ENCODE peak calls at places on chromosomes 2 and 18, in seven cellular contexts. G is mammary epithelial cell, A is HCT116, Z is neural progenitor cell, V is sigmoid colon, C is cardiac muscle cell, U is ovary. M is an unnamed sample.

GRCh38 chr2:239669181-239669898 is 268.5 kb upstream of the HDAC4 start:
- DNase-seq in C (no peak), Z (no peak), U (no peak), G (no peak), V (no peak), A (no peak), M (no peak)

GRCh38 chr2:174350018-174350417 is 15.3 kb downstream of the SP9 start:
- DNase-seq in G (no peak), Z (peak; percentile 37), C (no peak), A (no peak), V (no peak), U (no peak), M (no peak)

GRCh38 chr2:170077830-170078569 is 99.9 kb upstream of the MYO3B start:
- DNase-seq in V (no peak), U (no peak), C (no peak), A (no peak), G (no peak), Z (peak; percentile 37), M (no peak)

GRCh38 chr18:54822872-54823845 is 5.1 kb upstream of the RAB27B start:
- DNase-seq in U (no peak), C (peak; percentile 85), V (no peak), Z (no peak), A (peak; percentile 34), G (peak; percentile 94), M (no peak)

GRCh38 chr18:10015941-10016819 is 102.4 kb downstream of the VAPA start:
- DNase-seq in C (peak; percentile 98), Z (no peak), V (peak; percentile 78), U (peak; percentile 50), G (peak; percentile 54), A (no peak), M (peak; percentile 57)

GRCh38 chr2:9355270-9355669 is 68.1 kb downstream of the ITGB1BP1 start:
- DNase-seq in G (no peak), Z (no peak), V (no peak), A (no peak), U (no peak), C (no peak), M (no peak)

GRCh38 chr2:211367711-211368110 is 811.3 kb downstream of the CPS1 start:
- DNase-seq in A (no peak), U (no peak), G (peak; percentile 91), C (no peak), V (no peak), Z (no peak), M (no peak)

GRCh38 chr2:139033300-139033699 is 253.1 kb upstream of the NXPH2 start:
- DNase-seq in Z (no peak), A (no peak), U (no peak), V (no peak), G (peak; percentile 11), C (peak; percentile 48), M (no peak)

GRCh38 chr2:231297108-231297908 is 98.2 kb upstream of the B3GNT7 start:
- DNase-seq in Z (peak; percentile 86), G (peak; percentile 23), U (peak; percentile 67), C (peak; percentile 71), V (peak; percentile 76), A (peak; percentile 10), M (peak; percentile 30)

GRCh38 chr2:60468390-60469085 is 84.9 kb downstream of the BCL11A start:
- DNase-seq in Z (no peak), A (no peak), V (no peak), U (no peak), G (peak; percentile 49), C (peak; percentile 76), M (no peak)

GRCh38 chr2:122643725-122644329 is 888.4 kb downstream of the TSN start:
- DNase-seq in G (peak; percentile 93), Z (no peak), C (peak; percentile 90), U (no peak), V (no peak), A (no peak), M (no peak)

GRCh38 chr2:168567840-168568239 is 111.8 kb downstream of the CERS6 start:
- DNase-seq in G (no peak), Z (no peak), A (no peak), C (no peak), V (no peak), U (no peak), M (no peak)

GRCh38 chr2:227164745-227165350 is 424 bp downstream of the COL4A3 start:
- DNase-seq in C (no peak), A (no peak), G (no peak), Z (peak; percentile 52), V (no peak), U (peak; percentile 30), M (no peak)

GRCh38 chr2:58899692-58900091 is 658.6 kb upstream of the FANCL start:
- DNase-seq in Z (no peak), G (no peak), V (no peak), A (no peak), U (no peak), C (no peak), M (no peak)

GRCh38 chr2:48346124-48346536 is 183.8 kb upstream of the STON1 start:
- DNase-seq in Z (peak; percentile 52), V (peak; percentile 71), A (no peak), G (peak; percentile 28), C (peak; percentile 89), U (no peak), M (peak; percentile 59)

GRCh38 chr2:10120158-10120937 is 2.2 kb upstream of the RRM2 start:
- DNase-seq in A (peak; percentile 90), Z (peak; percentile 97), C (peak; percentile 94), U (peak; percentile 87), V (peak; percentile 96), G (peak; percentile 91), M (peak; percentile 89)

GRCh38 chr2:213098612-213099011 is 52.8 kb downstream of the IKZF2 start:
- DNase-seq in V (no peak), U (no peak), C (no peak), A (no peak), Z (peak; percentile 16), G (no peak), M (no peak)

GRCh38 chr2:128457006-128457604 is 138.4 kb upstream of the HS6ST1 start:
- DNase-seq in V (no peak), G (no peak), U (no peak), Z (no peak), C (no peak), A (no peak), M (no peak)

GRCh38 chr18:54780970-54781369 is 47.3 kb upstream of the RAB27B start:
- DNase-seq in A (no peak), U (no peak), C (no peak), Z (no peak), V (no peak), G (no peak), M (no peak)

GRCh38 chr2:25808006-25808383 is 70.3 kb downstream of the ASXL2 start:
- DNase-seq in V (no peak), Z (no peak), C (no peak), A (no peak), G (peak; percentile 48), U (no peak), M (no peak)

GRCh38 chr2:205563646-205564045 is 118.7 kb upstream of the NRP2 start:
- DNase-seq in A (peak; percentile 4), Z (peak; percentile 76), G (no peak), U (no peak), C (peak; percentile 22), V (no peak), M (no peak)

DNA sequence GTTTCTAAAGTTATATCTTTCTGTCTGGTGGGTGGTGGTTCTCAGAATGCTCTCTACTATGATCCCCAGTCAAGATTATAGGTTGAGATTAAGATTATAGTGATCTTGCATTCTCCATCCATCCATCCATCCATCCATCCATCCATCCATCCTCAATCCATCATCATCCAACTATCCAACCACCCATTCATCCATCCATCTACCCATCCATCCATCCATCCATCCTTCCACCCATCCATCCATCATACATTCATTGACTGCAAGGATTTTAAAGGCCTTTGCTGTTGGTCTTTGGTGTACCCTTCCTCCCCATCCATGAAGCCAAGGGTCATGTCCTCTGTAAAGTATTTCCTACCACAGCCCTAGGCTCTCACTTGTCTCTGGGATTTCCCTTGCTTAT is 13.1 kb downstream of the GLI2 start:
- DNase-seq in A (no peak), Z (no peak), G (no peak), C (no peak), V (no peak), U (no peak), M (no peak)
- H3K4me1 ChIP-seq in A (no peaks in the 10 kb centered on the region), Z (peaks cover 47% of the 10 kb centered on the region), G (no peaks in the 10 kb centered on the region), C (peaks cover 10% of the 10 kb centered on the region), V (no peaks in the 10 kb centered on the region), U (peaks cover 17% of the 10 kb centered on the region), M (no peaks in the 10 kb centered on the region)

DNA sequence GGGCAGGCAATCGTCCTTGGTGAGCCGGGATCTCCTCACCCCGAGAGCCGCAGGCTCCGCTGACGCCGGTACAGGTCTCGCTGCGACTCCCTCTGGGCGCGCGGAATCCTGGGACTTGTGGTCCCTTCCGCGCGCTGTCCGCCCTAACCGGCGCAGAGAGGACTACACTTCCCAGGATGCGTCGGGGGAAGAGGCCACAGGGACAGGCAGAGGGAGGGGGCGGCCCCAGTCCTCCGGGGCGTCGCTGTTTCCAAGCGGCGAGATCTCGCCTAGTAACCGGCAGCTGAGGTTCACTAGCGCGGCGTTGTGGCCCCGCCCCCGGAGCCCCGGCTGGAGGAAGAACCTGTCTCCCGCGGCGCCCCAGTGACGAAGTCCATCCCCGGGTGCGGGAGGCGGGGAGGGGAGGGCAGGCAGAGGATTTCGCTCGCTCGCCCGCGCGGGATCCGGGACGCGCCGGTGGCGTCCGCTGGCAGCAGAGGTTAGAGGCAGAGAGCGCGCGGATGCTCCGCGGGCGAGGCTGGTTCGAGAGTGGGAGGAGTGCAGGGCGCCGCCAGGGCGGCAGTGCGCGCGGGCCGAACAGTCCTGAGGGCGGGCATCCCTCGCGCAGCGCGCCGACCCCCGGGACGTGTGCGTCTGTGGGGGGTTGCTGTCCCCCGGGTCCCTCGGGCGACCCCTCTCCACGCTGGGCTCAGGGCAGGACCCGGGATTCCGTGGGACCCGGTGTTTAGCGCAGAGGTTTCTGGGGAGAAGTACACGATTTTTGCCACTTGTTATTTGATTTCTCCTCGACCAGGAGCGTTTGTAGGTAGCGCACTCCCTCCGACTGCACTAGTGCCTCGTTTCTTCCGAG is at the start of gene EML6:
- DNase-seq in Z (peak; percentile 99), U (peak; percentile 95), C (peak; percentile 99), A (peak; percentile 96), V (peak; percentile 99), G (peak; percentile 99), M (peak; percentile 97)
- TF ChIP-seq CTCF in Z (peak; percentile 42), U (peak; percentile 20), C (peak; percentile 22), A (no peak), V (peak; percentile 32), G (peak; percentile 27), M (no peak)

DNA sequence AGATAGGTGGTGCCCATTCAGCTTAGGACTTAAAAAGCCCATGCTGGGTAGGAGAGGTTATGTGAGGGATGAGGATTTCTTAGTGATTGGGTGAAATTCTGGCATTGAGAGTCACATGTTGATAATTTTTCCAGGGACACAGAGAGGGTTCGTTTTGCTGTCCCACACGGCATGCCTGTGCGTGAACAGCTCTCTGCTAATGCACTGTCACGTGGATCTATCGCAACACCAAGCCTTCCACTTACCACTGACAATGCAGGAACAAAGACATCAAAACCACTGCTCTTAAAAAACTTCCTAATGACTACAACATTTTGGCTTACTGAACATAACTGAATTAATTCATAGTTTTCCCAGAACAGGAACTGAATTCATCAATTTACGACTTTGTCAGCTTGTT is 126.9 kb downstream of the LPIN1 start:
- DNase-seq in U (no peak), A (no peak), Z (no peak), G (no peak), C (no peak), V (peak; percentile 20), M (no peak)
- H3K27ac ChIP-seq in U (no peak overlapping the region), A (no peak overlapping the region), Z (no peak overlapping the region), G (no peak overlapping the region), C (no peak overlapping the region), V (no peak overlapping the region), M (no peak overlapping the region)

DNA sequence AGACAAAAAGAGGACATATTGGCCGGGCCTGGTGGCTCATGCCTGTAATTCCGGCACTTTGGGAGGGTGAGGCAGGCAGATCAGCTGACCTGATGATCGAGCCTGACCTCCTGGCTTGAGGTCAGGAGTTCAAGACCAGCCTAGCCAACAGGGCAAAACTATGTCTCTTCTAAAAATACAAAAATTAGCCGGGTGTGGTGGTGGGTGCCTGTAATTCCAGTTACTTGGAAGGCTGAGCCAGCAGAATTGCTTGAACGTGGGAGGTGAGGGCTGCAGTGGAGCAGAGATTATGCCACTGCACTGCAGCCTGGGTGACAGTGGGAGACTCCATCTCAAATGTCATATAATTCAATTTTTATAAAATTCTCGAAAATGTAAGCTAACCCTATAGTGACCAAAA is 84.5 kb downstream of the SEMA4F start:
- DNase-seq in V (no peak), G (no peak), U (no peak), A (no peak), Z (no peak), C (no peak), M (no peak)
- H3K4me1 ChIP-seq in V (peaks cover 9% of the 10 kb centered on the region), G (peaks cover 49% of the 10 kb centered on the region), U (peaks cover 5% of the 10 kb centered on the region), A (peaks cover 27% of the 10 kb centered on the region), Z (peaks cover 41% of the 10 kb centered on the region), C (peaks cover 10% of the 10 kb centered on the region), M (no peaks in the 10 kb centered on the region)

M was measured in uterus.